ENCODE peak calls at places on chromosome 2, in ten cellular contexts. G is memory B cell; W is T follicular helper cell; F is ELR; E is IMR-90; S is caudate nucleus; R is A172; Z is activated naive CD4-positive, alpha-beta T cell; I is AG09319; L is PC-3. Y is an unnamed sample.

GRCh38 chr2:20487392-20488135 is 40.7 kb downstream of the RHOB start:
- DNase-seq in L (no peak), R (no peak), E (no peak), G (no peak), S (no peak), W (no peak), Z (no peak), I (no peak), F (peak), Y (no peak)

GRCh38 chr2:112708968-112709367 is 11.9 kb upstream of the NT5DC4 start:
- DNase-seq in F (no peak), W (no peak), L (no peak), G (no peak), I (no peak), R (no peak), E (no peak), S (no peak), Z (no peak), Y (no peak)

GRCh38 chr2:191866675-191867506 is 20.0 kb upstream of the CAVIN2 start:
- DNase-seq in L (peak), W (no peak), G (no peak), R (peak), F (peak), Z (no peak), E (peak), I (peak), S (no peak), Y (no peak)

GRCh38 chr2:53397085-53397484 is 370.5 kb upstream of the CHAC2 start:
- DNase-seq in G (no peak), W (no peak), I (no peak), S (no peak), L (no peak), Z (no peak), E (no peak), R (no peak), F (peak), Y (no peak)

GRCh38 chr2:73111300-73112025 is 1.3 kb downstream of the RAB11FIP5 start:
- DNase-seq in L (peak), G (no peak), F (peak), R (peak), S (no peak), E (no peak), I (no peak), Z (peak), W (no peak), Y (no peak)

GRCh38 chr2:60947056-60947455 is 65.7 kb downstream of the REL start:
- DNase-seq in I (no peak), W (no peak), Z (no peak), R (no peak), L (no peak), G (no peak), S (no peak), E (no peak), F (no peak), Y (no peak)

GRCh38 chr2:70766357-70767093 is 1.5 kb downstream of the ADD2 start:
- DNase-seq in G (no peak), F (no peak), W (no peak), Z (no peak), R (no peak), I (no peak), S (no peak), L (no peak), E (no peak), Y (no peak)

GRCh38 chr2:181157326-181157725 is 176.9 kb downstream of the UBE2E3 start:
- DNase-seq in F (no peak), I (peak), R (no peak), L (no peak), G (no peak), Z (no peak), W (no peak), E (peak), S (no peak), Y (no peak)